ENCODE peak calls at places on chromosomes 6 and 20, in six cellular contexts. T, F, B, X, U and Q are unnamed samples.

GRCh38 chr6:85923013-85923430 is 280.3 kb upstream of the SYNCRIP start:
- DNase-seq in B (peak; percentile 54), F (no peak), T (no peak), U (peak; percentile 64), X (no peak), Q (no peak)

GRCh38 chr6:33123732-33124524 is 48.1 kb downstream of the HLA-DPB1 start:
- DNase-seq in F (no peak), B (peak; percentile 29), U (peak; percentile 74), X (no peak), T (no peak), Q (no peak)

GRCh38 chr6:126127662-126128061 is 141.3 kb downstream of the TRMT11 start:
- DNase-seq in T (no peak), X (no peak), U (no peak), F (no peak), B (no peak), Q (no peak)

GRCh38 chr20:41308726-41309413 is 8.7 kb downstream of the ZHX3 start:
- DNase-seq in B (no peak), F (no peak), U (no peak), T (no peak), X (no peak), Q (no peak)

GRCh38 chr6:79463721-79464120 is 73.5 kb downstream of the LCA5 start:
- DNase-seq in F (no peak), B (no peak), U (no peak), T (no peak), X (no peak), Q (no peak)

GRCh38 chr20:60249436-60249835 is 291.2 kb downstream of the CDH26 start:
- DNase-seq in T (no peak), F (no peak), B (no peak), X (no peak), U (no peak), Q (no peak)

GRCh38 chr6:34795836-34796425 is 4.0 kb downstream of the BLTP3A start:
- DNase-seq in T (no peak), F (no peak), B (no peak), X (no peak), U (no peak), Q (no peak)

GRCh38 chr20:60071965-60072364 is 113.7 kb downstream of the CDH26 start:
- DNase-seq in T (no peak), U (no peak), B (no peak), X (no peak), F (no peak), Q (no peak)

GRCh38 chr20:10659651-10660601 is 13.9 kb downstream of the JAG1 start:
- DNase-seq in F (no peak), T (no peak), U (no peak), B (no peak), X (peak; percentile 82), Q (no peak)

GRCh38 chr20:362271-363254 is 15.7 kb downstream of the NRSN2 start:
- DNase-seq in U (peak; percentile 34), X (peak; percentile 94), F (peak; percentile 86), T (peak; percentile 87), B (peak; percentile 69), Q (peak; percentile 76)

GRCh38 chr6:128414943-128415342 is 105.5 kb downstream of the PTPRK start:
- DNase-seq in F (no peak), B (no peak), T (no peak), U (no peak), X (no peak), Q (no peak)

GRCh38 chr6:135604035-135604865 is 106.7 kb upstream of the AHI1 start:
- DNase-seq in F (no peak), X (no peak), B (no peak), T (no peak), U (no peak), Q (no peak)

GRCh38 chr6:6005467-6006427 is 978 bp downstream of the NRN1 start:
- DNase-seq in U (no peak), B (no peak), T (no peak), F (no peak), X (no peak), Q (no peak)

GRCh38 chr6:144007455-144007778 is 642 bp downstream of the PLAGL1 start:
- DNase-seq in F (no peak), B (no peak), T (no peak), U (no peak), X (no peak), Q (no peak)

GRCh38 chr6:37485259-37485658 is 14.4 kb downstream of the CCDC167 start:
- DNase-seq in X (no peak), B (peak; percentile 60), T (no peak), U (no peak), F (no peak), Q (no peak)

GRCh38 chr6:139881251-139881650 is 506.8 kb upstream of the CITED2 start:
- DNase-seq in U (no peak), T (no peak), F (no peak), B (no peak), X (no peak), Q (no peak)

GRCh38 chr6:139881728-139882211 is 507.3 kb upstream of the CITED2 start:
- DNase-seq in F (no peak), B (peak; percentile 32), X (no peak), U (peak; percentile 74), T (no peak), Q (no peak)

GRCh38 chr6:139882234-139882633 is 507.8 kb upstream of the CITED2 start:
- DNase-seq in F (no peak), B (peak; percentile 33), U (peak; percentile 49), X (no peak), T (no peak), Q (no peak)

GRCh38 chr6:139883776-139884175 is 509.3 kb upstream of the CITED2 start:
- DNase-seq in T (no peak), X (no peak), F (no peak), B (no peak), U (no peak), Q (no peak)

DNA sequence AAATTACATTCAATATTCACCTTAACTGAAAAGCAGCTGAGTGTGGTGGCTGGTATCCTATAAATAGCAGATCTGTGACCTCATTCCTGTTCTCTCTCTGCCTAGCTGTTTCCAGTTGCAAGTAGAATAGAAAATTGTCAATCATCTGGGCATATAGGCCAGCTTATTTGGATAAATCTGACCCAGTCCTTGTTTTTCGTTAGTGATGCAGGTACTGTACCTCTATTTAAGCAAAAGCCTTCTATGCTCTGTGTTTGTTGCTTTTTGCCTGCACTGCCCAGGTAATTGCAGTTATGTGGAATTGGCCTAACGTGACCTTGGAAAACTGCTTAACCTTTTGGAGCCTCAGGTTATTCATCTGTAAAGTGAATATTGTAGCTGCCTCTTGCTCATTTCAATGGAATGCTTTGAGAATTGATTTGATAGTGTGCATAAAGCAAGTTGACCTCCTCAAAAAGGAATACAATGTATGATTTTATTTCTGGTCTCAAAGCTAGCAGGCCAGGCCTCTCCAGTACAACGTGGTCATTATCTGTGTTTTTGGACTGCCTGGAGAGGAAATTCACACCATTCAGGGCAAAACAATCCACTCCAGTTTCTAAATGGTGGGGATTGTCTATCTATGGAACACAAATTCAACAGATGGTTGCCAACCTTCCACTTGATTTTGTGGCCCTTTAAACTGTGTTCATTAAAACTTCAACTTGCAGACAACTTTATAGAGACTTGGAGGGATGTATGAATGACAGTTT is 508.7 kb upstream of the CITED2 start:
- DNase-seq in B (no peak), U (peak; percentile 46), F (no peak), T (no peak), X (no peak), Q (no peak)
- H3K27ac ChIP-seq in B (peak overlapping the region; percentile 8), U (peak overlapping the region; percentile 85), F (peak overlapping the region; percentile 46), T (peak overlapping the region; percentile 73), X (no peak overlapping the region), Q (peak overlapping the region; percentile 83)

DNA sequence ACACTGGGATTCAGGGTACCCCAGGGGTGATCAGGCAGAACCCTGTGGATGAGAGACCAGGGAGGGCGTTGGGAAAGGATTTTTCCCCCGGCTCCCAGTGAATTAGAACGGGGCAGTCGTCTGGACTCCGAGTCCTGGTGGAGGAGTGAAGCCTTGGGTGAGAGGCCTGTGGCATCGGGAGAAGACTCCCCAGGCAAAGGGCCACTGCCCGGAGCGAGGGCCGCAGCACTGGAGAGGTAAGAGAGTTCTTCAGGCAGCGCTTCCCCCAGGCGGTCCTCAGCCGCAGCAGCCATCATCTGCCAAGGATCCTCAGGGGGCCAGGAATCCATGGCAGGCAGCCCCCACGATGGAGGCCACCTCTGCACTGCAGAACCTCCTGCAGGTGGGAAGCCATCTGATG is 663 bp downstream of the C6orf15 start:
- DNase-seq in B (no peak), U (no peak), F (no peak), T (no peak), X (no peak), Q (no peak)
- TF ChIP-seq CTCF in B (no peak), U (no peak), F (no peak), T (no peak), X (no peak), Q (no peak)

DNA sequence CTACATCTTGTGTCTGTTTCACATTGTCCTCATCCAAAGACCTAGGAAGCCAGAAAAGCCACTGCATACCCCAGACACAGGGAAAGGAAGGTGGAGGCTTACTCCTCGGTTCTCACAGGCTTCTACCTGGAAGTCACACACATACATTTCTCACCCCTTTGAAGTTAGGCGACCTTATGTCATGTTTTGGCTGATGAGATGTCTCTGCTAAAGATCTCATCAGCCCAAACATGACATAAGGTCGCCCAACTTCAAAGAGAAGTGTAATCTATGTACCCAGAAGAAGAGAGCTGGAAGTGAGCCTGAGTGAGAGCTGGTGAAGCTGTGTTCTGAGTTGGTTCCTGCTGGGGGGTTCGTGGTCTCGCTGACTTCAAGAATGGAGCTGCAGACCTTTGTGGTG is 47.5 kb upstream of the SLC22A23 start:
- DNase-seq in U (no peak), X (no peak), F (no peak), T (no peak), B (no peak), Q (no peak)
- H3K4me3 ChIP-seq in U (no peak overlapping the region), X (no peak overlapping the region), F (no peak overlapping the region), T (no peak overlapping the region), B (no peak overlapping the region), Q (no peak overlapping the region)

GRCh38 chr6:3811191-3811590 is 38.0 kb upstream of the FAM50B start:
- DNase-seq in X (no peak), U (no peak), T (no peak), F (no peak), B (peak; percentile 47), Q (no peak)
- H3K27ac ChIP-seq in X (no peak overlapping the region), U (no peak overlapping the region), T (no peak overlapping the region), F (no peak overlapping the region), B (no peak overlapping the region), Q (no peak overlapping the region)

GRCh38 chr6:153816306-153816845 is 222.7 kb upstream of the OPRM1 start:
- DNase-seq in U (no peak), B (no peak), T (no peak), X (no peak), F (no peak), Q (no peak)
- TF ChIP-seq CTCF in U (no peak), B (no peak), T (no peak), X (no peak), F (no peak), Q (no peak)